ENCODE peak calls at places on chromosomes 3 and 15, in four cellular contexts. U is GM12878, H is HL-60, A is H1. S is an unnamed sample.

GRCh38 chr15:96629501-96629900 is 299.0 kb downstream of the NR2F2 start:
- DNase-seq in A (no peak), H (no peak), U (no peak), S (no peak)

GRCh38 chr3:127103116-127103515 is 89.8 kb upstream of the PRR23E start:
- DNase-seq in A (no peak), H (no peak), U (no peak), S (no peak)

GRCh38 chr3:60160105-60160791 is 1091.0 kb downstream of the FHIT start:
- DNase-seq in U (no peak), A (no peak), H (no peak), S (no peak)

GRCh38 chr3:186002884-186003472 is 65.2 kb upstream of the TRA2B start:
- DNase-seq in A (peak; percentile 10), H (peak; percentile 40), U (no peak), S (peak; percentile 35)

GRCh38 chr3:167406876-167407492 is 26.9 kb upstream of the ZBBX start:
- DNase-seq in H (peak; percentile 54), A (peak; percentile 31), U (no peak), S (peak; percentile 56)

GRCh38 chr3:157460253-157460652 is 23.6 kb downstream of the PTX3 start:
- DNase-seq in U (no peak), H (no peak), A (no peak), S (no peak)

GRCh38 chr15:81023483-81024264 is 23.0 kb downstream of the TLNRD1 start:
- DNase-seq in A (no peak), H (peak; percentile 80), U (peak; percentile 97), S (no peak)

GRCh38 chr3:188890572-188891270 is 281.1 kb upstream of the TPRG1 start:
- DNase-seq in A (no peak), U (no peak), H (no peak), S (no peak)

GRCh38 chr3:168091961-168092360 is 3.8 kb downstream of the GOLIM4 start:
- DNase-seq in H (no peak), U (no peak), A (no peak), S (peak; percentile 41)

GRCh38 chr15:63436872-63437375 is 55.3 kb upstream of the CA12 start:
- DNase-seq in U (no peak), A (no peak), H (peak; percentile 82), S (peak; percentile 70)

GRCh38 chr3:194011807-194012206 is 124.1 kb upstream of the HES1 start:
- DNase-seq in A (no peak), H (no peak), U (no peak), S (no peak)

GRCh38 chr3:152258448-152259302 is 10.1 kb upstream of the MBNL1 start:
- DNase-seq in U (no peak), A (no peak), H (peak; percentile 94), S (peak; percentile 94)

GRCh38 chr15:35522061-35522460 is 23.9 kb downstream of the DPH6 start:
- DNase-seq in A (no peak), H (no peak), U (no peak), S (no peak)

GRCh38 chr15:52656412-52656811 is 22.8 kb downstream of the ATOSA start:
- DNase-seq in U (no peak), A (no peak), H (no peak), S (no peak)

GRCh38 chr3:143644370-143645089 is 203.7 kb downstream of the SLC9A9 start:
- DNase-seq in H (peak; percentile 10), U (peak; percentile 26), A (peak; percentile 43), S (peak; percentile 22)

GRCh38 chr15:82942691-82943090 is 9.8 kb downstream of the HOMER2 start:
- DNase-seq in H (no peak), A (no peak), U (no peak), S (peak; percentile 16)

GRCh38 chr3:69612791-69613190 is 126.5 kb upstream of the MITF start:
- DNase-seq in H (no peak), U (no peak), A (no peak), S (no peak)

GRCh38 chr3:153061938-153062528 is 100.0 kb upstream of the RAP2B start:
- DNase-seq in A (no peak), U (no peak), H (no peak), S (no peak)

GRCh38 chr3:18444597-18445420 is 19.7 kb upstream of the SATB1 start:
- DNase-seq in H (peak; percentile 75), U (no peak), A (no peak), S (peak; percentile 3)

GRCh38 chr3:46162975-46163550 is 45.0 kb downstream of the CCR1 start:
- DNase-seq in U (no peak), H (no peak), A (no peak), S (peak; percentile 20)

GRCh38 chr15:90571063-90571541 is 41.4 kb downstream of the CRTC3 start:
- DNase-seq in A (no peak), U (no peak), H (no peak), S (no peak)

GRCh38 chr3:157128771-157129671 is 30.9 kb downstream of the CCNL1 start:
- DNase-seq in U (no peak), H (no peak), A (no peak), S (peak; percentile 40)

GRCh38 chr15:67103021-67103420 is 37.6 kb downstream of the SMAD3 start:
- DNase-seq in A (no peak), U (no peak), H (no peak), S (no peak)

GRCh38 chr15:25797511-25798206 is 65.5 kb downstream of the ATP10A start:
- DNase-seq in A (no peak), H (no peak), U (no peak), S (no peak)

GRCh38 chr15:34275154-34275553 is 50.3 kb downstream of the EMC4 start:
- DNase-seq in H (no peak), A (no peak), U (no peak), S (no peak)

GRCh38 chr3:40521254-40521653 is 3.5 kb upstream of the ZNF621 start:
- DNase-seq in U (no peak), A (no peak), H (no peak), S (no peak)

GRCh38 chr15:43878466-43878865 is 51.7 kb downstream of the WDR76 start:
- DNase-seq in H (no peak), U (no peak), A (no peak), S (no peak)

GRCh38 chr3:4751057-4752051 is 227.9 kb upstream of the BHLHE40 start:
- DNase-seq in A (no peak), U (no peak), H (peak; percentile 83), S (peak; percentile 25)

GRCh38 chr15:99421172-99421656 is 144.6 kb upstream of the MEF2A start:
- DNase-seq in H (no peak), U (no peak), A (no peak), S (peak; percentile 89)

GRCh38 chr3:159731254-159731653 is 257.4 kb upstream of the IL12A start:
- DNase-seq in U (no peak), H (no peak), A (no peak), S (no peak)

GRCh38 chr3:52843881-52844280 is 9.1 kb upstream of the MUSTN1 start:
- DNase-seq in U (no peak), H (no peak), A (no peak), S (no peak)

GRCh38 chr15:68289057-68289456 is 11.5 kb downstream of the FEM1B start:
- DNase-seq in H (no peak), A (no peak), U (no peak), S (no peak)

GRCh38 chr3:133997871-133998635 is 31.7 kb downstream of the SLCO2A1 start:
- DNase-seq in A (no peak), U (no peak), H (no peak), S (no peak)

GRCh38 chr15:92971081-92971480 is 71.0 kb downstream of the CHD2 start:
- DNase-seq in H (no peak), A (no peak), U (no peak), S (no peak)

GRCh38 chr3:58353722-58354553 is 21.2 kb downstream of the PXK start:
- DNase-seq in A (no peak), U (no peak), H (peak; percentile 89), S (no peak)

GRCh38 chr3:123660900-123661299 is 76.0 kb upstream of the HACD2 start:
- DNase-seq in H (no peak), A (no peak), U (no peak), S (no peak)

GRCh38 chr15:59278120-59278519 is 71.5 kb downstream of the LDHAL6B start:
- DNase-seq in H (no peak), A (no peak), U (no peak), S (peak; percentile 74)

GRCh38 chr3:150945226-150945625 is 27.3 kb downstream of the CLRN1 start:
- DNase-seq in A (no peak), U (no peak), H (no peak), S (no peak)

DNA sequence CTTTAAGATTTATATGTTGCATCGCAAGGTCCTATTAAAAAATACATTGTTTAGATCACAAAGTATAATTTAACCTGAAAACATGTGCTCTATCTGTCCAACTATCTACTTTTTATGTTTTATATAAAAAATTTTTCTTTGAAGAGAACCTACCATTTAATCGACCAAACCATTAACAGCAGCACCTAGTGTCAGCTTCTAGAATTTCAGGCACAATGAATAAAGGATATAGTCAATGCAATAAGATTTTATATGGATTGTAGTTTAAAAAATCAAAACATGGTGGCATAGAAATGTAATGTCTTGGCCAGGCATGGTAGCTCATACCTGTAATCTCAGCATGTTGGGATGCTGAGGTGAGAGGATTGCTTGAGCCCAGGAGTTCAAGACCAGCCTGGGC is 313.7 kb downstream of the GAP43 start:
- DNase-seq in U (no peak), A (no peak), H (no peak), S (no peak)
- TF ChIP-seq GABPA in U (no peak), A (no peak), H (no peak), S (no peak)

DNA sequence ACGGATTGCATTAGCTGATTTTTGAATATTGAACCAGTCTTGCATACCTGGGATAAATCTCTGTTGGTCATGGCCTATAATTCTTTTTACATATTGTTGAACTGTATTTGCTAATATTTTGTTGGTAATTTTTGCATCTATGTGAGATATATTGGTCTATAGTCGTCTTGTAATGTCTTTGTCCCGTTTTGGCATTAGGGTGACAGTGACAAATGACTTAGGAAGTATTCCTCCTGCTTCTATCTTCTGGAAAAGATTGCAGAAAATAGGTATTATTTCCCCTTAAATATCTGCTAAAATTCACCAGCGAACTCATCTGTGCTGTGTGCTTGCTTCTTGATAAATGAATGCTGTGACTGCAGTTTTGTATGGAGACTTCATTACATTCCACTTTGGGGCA is 23.7 kb downstream of the MUC20 start:
- DNase-seq in H (no peak), U (no peak), A (no peak), S (no peak)
- TF ChIP-seq GABPA in H (no peak), U (no peak), A (no peak), S (no peak)

DNA sequence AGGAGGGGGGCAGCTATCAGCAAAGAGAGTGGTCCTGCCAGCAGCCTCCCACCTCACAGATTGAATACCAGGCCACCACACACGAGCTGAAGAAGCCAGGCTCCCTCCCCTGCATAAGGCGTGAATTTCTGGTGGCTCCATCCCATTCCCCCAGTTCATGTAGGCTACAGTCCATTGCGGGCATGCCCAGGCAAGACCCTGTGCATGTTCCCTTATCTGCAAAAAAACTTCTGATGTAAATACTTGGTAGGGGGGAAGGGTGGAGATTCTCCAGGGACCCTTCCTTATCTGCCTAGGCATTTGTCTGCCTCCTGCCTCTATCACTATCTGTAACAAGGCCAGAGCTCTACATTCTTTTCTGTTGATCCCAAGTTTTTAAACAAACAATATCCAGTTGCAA is 27.6 kb upstream of the UBP1 start:
- DNase-seq in U (no peak), A (no peak), H (no peak), S (peak; percentile 16)
- TF ChIP-seq GABPA in U (no peak), A (no peak), H (no peak), S (no peak)

DNA sequence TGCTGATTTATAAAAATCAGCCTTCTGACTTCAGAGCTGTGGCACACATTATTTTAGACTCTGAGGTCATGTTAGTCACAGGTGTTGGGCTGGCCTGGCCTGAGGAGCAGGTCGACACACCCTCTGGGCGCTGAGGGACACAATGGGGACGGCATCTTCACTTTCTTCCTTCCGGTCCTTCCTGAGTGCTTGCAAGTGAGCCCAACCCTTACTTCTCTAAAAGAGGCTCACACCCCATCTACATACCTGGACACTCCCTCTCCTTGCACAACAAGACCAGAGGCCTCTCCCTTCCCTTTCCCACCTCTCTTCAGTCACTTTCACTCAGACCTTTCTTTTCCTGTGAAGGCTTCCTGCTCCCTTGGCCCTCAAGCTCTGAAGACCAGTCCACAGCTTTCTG is 85.4 kb downstream of the XXYLT1 start:
- DNase-seq in A (no peak), H (peak; percentile 63), U (no peak), S (no peak)
- TF ChIP-seq GABPA in A (no peak), H (no peak), U (no peak), S (no peak)